ENCODE peak calls at places on chromosomes 12 and 14, in five cellular contexts. P, A, V, E and R are unnamed samples. For H3K4me1 and H3K9me3, the result is how much of the 10 kb centered on the place peaks cover.

GRCh38 chr12:67068204-67068731 is 200.9 kb upstream of the CAND1 start:
- DNase-seq in P (no peak), V (peak), A (no peak), E (peak), R (no peak)

GRCh38 chr14:86027990-86028389 is 498.0 kb downstream of the FLRT2 start:
- DNase-seq in A (no peak), V (no peak), E (no peak), P (no peak), R (no peak)

GRCh38 chr14:74493343-74494261 is at the start of gene ISCA2:
- DNase-seq in E (peak), P (peak), A (peak), V (peak), R (peak)

GRCh38 chr14:45715946-45716345 is 462.9 kb upstream of the MIS18BP1 start:
- DNase-seq in V (no peak), A (no peak), P (no peak), E (no peak), R (no peak)

GRCh38 chr12:124230117-124230757 is 64.7 kb upstream of the RFLNA start:
- DNase-seq in V (no peak), P (no peak), E (no peak), A (no peak), R (no peak)

GRCh38 chr14:96906434-96906833 is 109.3 kb downstream of the VRK1 start:
- DNase-seq in V (no peak), E (no peak), A (no peak), P (no peak), R (no peak)

GRCh38 chr14:103141117-103141796 is 18.0 kb downstream of the TNFAIP2 start:
- DNase-seq in A (peak), V (peak), E (peak), P (no peak), R (no peak)

GRCh38 chr12:40156031-40156764 is 50.3 kb upstream of the SLC2A13 start:
- DNase-seq in P (no peak), A (no peak), V (no peak), E (no peak), R (no peak)

GRCh38 chr12:8837291-8837690 is 14.9 kb downstream of the A2ML1 start:
- DNase-seq in P (no peak), V (no peak), A (no peak), E (no peak), R (no peak)

GRCh38 chr12:8844665-8845064 is 22.2 kb downstream of the A2ML1 start:
- DNase-seq in A (peak), V (no peak), E (no peak), P (no peak), R (no peak)

GRCh38 chr12:8846305-8846704 is 23.9 kb downstream of the A2ML1 start:
- DNase-seq in A (no peak), P (no peak), E (no peak), V (no peak), R (no peak)

GRCh38 chr12:8841778-8842177 is 19.4 kb downstream of the A2ML1 start:
- DNase-seq in P (no peak), E (no peak), V (peak), A (no peak), R (no peak)

GRCh38 chr12:8840938-8841633 is 18.7 kb downstream of the A2ML1 start:
- DNase-seq in V (peak), A (no peak), P (no peak), E (no peak), R (no peak)
- H3K4me1 ChIP-seq in V (under half), A (under half), P (under half), E (under half), R (under half)

GRCh38 chr12:109525279-109525585 is 47.8 kb downstream of the UBE3B start:
- DNase-seq in P (no peak), E (no peak), V (no peak), A (no peak), R (no peak)
- H3K9me3 ChIP-seq in P (under half), E (under half), V (under half), A (under half), R (under half)

GRCh38 chr12:2120982-2121758 is 68.4 kb downstream of the CACNA1C start:
- DNase-seq in A (no peak), P (no peak), V (no peak), E (no peak), R (peak)

GRCh38 chr12:2129076-2129475 is 76.3 kb downstream of the CACNA1C start:
- DNase-seq in E (no peak), P (no peak), V (no peak), A (no peak), R (no peak)

GRCh38 chr12:2124466-2125023 is 71.8 kb downstream of the CACNA1C start:
- DNase-seq in A (no peak), E (no peak), P (no peak), V (no peak), R (no peak)

GRCh38 chr12:2125651-2126050 is 72.9 kb downstream of the CACNA1C start:
- DNase-seq in E (no peak), A (no peak), P (no peak), V (no peak), R (no peak)

GRCh38 chr12:2126676-2127406 is 74.1 kb downstream of the CACNA1C start:
- DNase-seq in E (no peak), P (no peak), V (no peak), A (no peak), R (no peak)
- H3K27ac ChIP-seq in E (peak), P (no peak), V (no peak), A (no peak), R (no peak)

DNA sequence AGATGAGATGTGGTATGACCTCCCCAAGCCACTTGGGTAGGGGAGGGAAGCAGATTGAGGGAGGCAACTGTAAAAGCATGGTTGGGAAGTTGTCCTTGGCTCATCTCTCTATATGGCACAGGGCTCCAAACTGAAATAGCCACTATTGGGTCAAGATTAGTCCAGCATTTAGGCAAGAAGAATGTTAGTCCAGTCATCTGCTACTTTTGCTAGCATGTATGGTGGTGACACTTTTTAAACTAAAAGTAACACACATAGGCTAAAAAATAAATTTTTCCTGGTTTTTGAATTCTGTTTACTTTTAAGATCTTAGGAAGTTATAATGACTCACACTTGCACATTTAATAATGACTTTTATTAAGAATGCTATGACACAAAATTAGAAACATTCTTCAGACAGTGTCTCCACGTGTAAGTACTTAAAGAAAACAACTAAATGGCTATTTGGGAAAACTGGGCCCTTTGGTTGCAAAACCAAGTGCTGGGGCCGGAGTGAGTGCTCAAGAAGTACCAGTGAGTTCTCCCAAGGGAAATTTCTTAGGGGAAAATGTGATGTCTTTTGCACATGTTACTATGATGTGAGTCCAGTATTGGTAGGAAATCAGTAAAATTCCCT is 179.1 kb upstream of the HIF1A start:
- DNase-seq in A (no peak), P (no peak), E (no peak), V (no peak), R (no peak)
- H3K4me1 ChIP-seq in A (under half), P (under half), E (under half), V (under half), R (half or more)

GRCh38 chr12:129706716-129707115 is 197.1 kb downstream of the TMEM132D start:
- DNase-seq in A (no peak), P (no peak), E (no peak), V (no peak), R (no peak)
- H3K9me3 ChIP-seq in A (under half), P (under half), E (under half), V (under half), R (under half)

GRCh38 chr12:51383281-51383905 is 7.8 kb downstream of the GALNT6 start:
- DNase-seq in E (no peak), A (no peak), V (no peak), P (no peak), R (no peak)
- H3K27ac ChIP-seq in E (no peak), A (no peak), V (no peak), P (no peak), R (no peak)

GRCh38 chr12:52149182-52149641 is 42.6 kb downstream of the KRT80 start:
- DNase-seq in A (no peak), P (no peak), E (peak), V (no peak), R (no peak)

GRCh38 chr12:52148541-52149181 is 43.2 kb downstream of the KRT80 start:
- DNase-seq in E (peak), P (no peak), V (peak), A (peak), R (peak)

GRCh38 chr12:52146822-52147366 is 44.9 kb downstream of the KRT80 start:
- DNase-seq in V (peak), A (no peak), P (no peak), E (no peak), R (no peak)

GRCh38 chr12:52147367-52147972 is 44.3 kb downstream of the KRT80 start:
- DNase-seq in P (peak), E (peak), A (peak), V (peak), R (peak)

DNA sequence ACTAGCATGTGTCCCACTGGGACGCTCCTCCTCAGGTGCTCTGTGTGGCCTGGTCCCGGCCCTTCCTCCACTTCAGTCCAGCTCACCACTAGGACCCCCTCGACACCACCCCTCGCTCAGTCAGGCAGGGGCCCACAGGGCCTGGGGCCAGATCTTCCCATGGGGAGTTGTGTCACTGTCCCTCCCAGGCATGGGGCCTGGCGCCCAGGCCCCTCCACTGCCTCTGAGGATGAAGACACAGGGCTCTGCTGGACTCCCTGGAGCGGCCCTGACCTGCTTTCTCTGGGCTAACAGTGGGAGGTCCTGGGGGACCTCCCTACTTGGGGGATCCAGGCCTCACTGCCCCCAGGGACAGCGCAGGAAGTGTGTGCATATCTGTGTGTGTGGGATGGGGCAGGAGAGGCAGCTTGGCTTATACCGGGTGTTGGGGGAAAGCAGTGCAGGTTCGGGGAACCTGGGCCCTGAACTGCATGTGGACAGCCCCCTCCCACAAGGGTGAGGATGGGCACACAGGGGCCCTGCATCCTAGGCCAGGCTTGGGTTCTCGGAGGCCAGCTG is 43.8 kb downstream of the KRT80 start:
- DNase-seq in P (no peak), V (no peak), E (no peak), A (no peak), R (no peak)
- H3K4me1 ChIP-seq in P (under half), V (under half), E (half or more), A (half or more), R (half or more)

GRCh38 chr12:108843187-108843586 is 14.2 kb downstream of the SSH1 start:
- DNase-seq in E (no peak), A (no peak), P (no peak), V (no peak), R (no peak)

GRCh38 chr12:108845696-108846095 is 11.7 kb downstream of the SSH1 start:
- DNase-seq in A (no peak), P (no peak), E (no peak), V (no peak), R (no peak)

GRCh38 chr12:108847705-108848104 is 9.7 kb downstream of the SSH1 start:
- DNase-seq in V (no peak), A (no peak), E (no peak), P (no peak), R (no peak)

GRCh38 chr12:108849653-108850052 is 7.7 kb downstream of the SSH1 start:
- DNase-seq in E (no peak), A (no peak), V (no peak), P (peak), R (no peak)

GRCh38 chr12:108846320-108846719 is 11.1 kb downstream of the SSH1 start:
- DNase-seq in A (no peak), E (no peak), V (no peak), P (peak), R (no peak)
- H3K9me3 ChIP-seq in A (under half), E (under half), V (under half), P (under half), R (under half)